ENCODE peak calls at places on chromosomes 4 and X, in ten cellular contexts. M is breast epithelium, L is SK-N-SH, H is HCT116, J is GM12878, I is stomach, Z is K562, Q is HepG2, Y is prostate gland, P is esophagus muscularis mucosa. D is an unnamed sample.

GRCh38 chr4:174521800-174522182 is 497 bp downstream of the HPGD start:
- DNase-seq in P (no peak), J (no peak), Y (peak), I (peak), Z (peak), H (no peak), Q (no peak), M (no peak), L (peak), D (peak)

GRCh38 chrX:64218023-64218422 is 12.4 kb downstream of the ASB12 start:
- DNase-seq in I (no peak), M (no peak), Z (no peak), L (no peak), P (peak), H (no peak), Q (no peak), Y (no peak), J (no peak), D (no peak)

GRCh38 chr4:22063613-22064012 is 115.0 kb upstream of the KCNIP4 start:
- DNase-seq in P (no peak), H (no peak), J (no peak), Q (no peak), Z (no peak), L (no peak), M (no peak), Y (no peak), I (no peak), D (no peak)

GRCh38 chr4:83572848-83573247 is 36.9 kb downstream of the GPAT3 start:
- DNase-seq in H (no peak), Y (no peak), Z (no peak), L (no peak), P (no peak), M (no peak), I (no peak), Q (no peak), J (no peak), D (no peak)

GRCh38 chr4:174460684-174461083 is 61.6 kb downstream of the HPGD start:
- DNase-seq in Q (no peak), Y (no peak), L (no peak), J (no peak), M (no peak), P (no peak), H (no peak), I (no peak), Z (no peak), D (no peak)

GRCh38 chrX:110418220-110418856 is 59.7 kb downstream of the RTL9 start:
- DNase-seq in P (no peak), J (no peak), Q (no peak), I (peak), M (no peak), Y (no peak), Z (peak), L (peak), H (no peak), D (no peak)

GRCh38 chrX:68762649-68763268 is 66.1 kb upstream of the EFNB1 start:
- DNase-seq in M (no peak), H (no peak), Y (no peak), Z (no peak), J (no peak), P (no peak), L (no peak), Q (no peak), I (no peak), D (no peak)

GRCh38 chr4:37890501-37891220 is at the start of gene TBC1D1:
- DNase-seq in L (peak), M (peak), I (peak), J (no peak), Z (no peak), P (no peak), Q (no peak), H (no peak), Y (peak), D (peak)

GRCh38 chr4:15006416-15007024 is 4.2 kb downstream of the CPEB2 start:
- DNase-seq in J (no peak), Z (peak), P (no peak), L (no peak), H (no peak), M (no peak), I (no peak), Q (no peak), Y (no peak), D (no peak)

DNA sequence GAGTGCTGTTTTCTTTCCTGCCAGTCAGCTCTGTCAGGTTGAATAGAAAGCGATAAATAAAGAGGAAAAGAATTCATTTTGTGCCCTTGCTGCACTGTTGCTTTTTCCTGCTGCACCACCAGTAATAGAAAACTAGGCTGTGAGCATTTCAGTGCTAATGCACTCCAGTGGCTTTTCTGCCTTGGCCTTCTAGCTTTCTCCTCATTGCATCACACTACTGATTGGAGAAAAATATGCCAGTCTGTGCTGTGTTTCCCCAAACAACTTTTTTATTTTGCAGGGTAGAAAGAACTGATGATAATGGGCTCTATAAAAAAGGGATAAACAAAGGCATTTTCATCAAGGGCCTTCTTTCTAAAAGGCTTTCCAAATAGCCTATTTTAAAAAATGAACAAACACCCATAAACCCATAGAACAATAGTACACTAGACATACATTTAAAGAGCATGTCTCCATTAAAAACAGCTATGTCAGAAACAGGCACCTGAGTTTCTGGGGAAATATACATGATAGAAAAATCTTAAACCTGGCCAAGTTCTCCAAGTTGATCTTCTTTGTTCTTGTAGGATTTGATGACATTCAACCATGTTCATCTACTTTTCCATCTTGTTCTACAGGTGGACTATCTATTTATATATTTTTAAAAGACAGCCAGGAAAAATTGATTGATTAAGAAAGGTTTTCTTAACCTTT is 86.3 kb downstream of the GPRIN3 start:
- DNase-seq in Q (no peak), L (no peak), J (no peak), Y (no peak), M (no peak), Z (no peak), H (peak), P (no peak), I (no peak), D (no peak)
- TF ChIP-seq POLR2AphosphoS5 in Q (no peak), L (no peak), J (no peak), Y (no peak), M (no peak), Z (no peak), H (no peak), P (no peak), I (no peak), D (no peak)

DNA sequence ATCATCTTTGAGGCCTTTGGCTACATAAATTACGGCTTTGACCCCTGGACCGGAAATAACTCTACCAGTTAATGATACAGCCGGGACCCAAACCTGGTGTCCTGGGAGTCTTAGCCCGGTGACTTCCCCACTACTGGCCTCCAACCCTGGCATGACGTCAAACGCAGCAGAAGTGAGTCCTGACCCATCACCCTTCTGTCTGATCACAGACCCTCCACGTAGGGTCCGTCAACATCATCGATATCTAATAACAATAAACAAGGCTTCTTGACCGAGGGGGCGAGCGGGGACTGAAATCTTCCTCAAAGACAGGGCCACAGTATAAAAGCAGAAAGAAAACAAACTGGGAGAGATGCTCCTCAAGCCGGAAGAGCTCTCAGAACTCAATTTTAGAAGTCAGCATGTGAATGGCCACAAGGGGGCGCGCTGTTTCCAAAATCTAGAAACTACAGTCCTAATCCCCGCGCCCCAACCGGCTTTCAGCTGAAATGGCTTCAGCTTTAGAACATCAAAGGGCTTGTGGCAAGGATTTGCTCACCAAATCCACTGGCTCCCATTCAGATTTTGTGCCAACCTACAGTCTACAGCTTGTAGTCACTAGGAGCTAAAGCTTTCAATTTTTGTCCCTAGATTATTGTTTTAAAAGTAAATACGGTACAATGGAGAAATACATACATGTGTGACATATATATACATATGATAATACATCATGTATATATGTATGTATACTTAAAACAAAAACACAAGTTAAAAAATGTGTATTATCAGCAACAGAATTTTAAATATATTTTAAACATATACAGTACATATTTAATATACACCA is 46.4 kb upstream of the ENPP6 start:
- DNase-seq in Y (peak), P (peak), J (no peak), M (peak), H (peak), Q (peak), Z (peak), I (peak), L (peak), D (peak)
- TF ChIP-seq CTCF in Y (peak), P (peak), J (peak), M (peak), H (peak), Q (peak), Z (peak), I (peak), L (peak), D (peak)

GRCh38 chrX:55111578-55112254 is 22.9 kb downstream of the PAGE2 start:
- DNase-seq in H (no peak), Y (no peak), P (no peak), Z (no peak), I (no peak), M (no peak), J (no peak), Q (peak), L (no peak), D (no peak)
- TF ChIP-seq POLR2AphosphoS5 in H (no peak), Y (no peak), P (no peak), Z (no peak), I (no peak), M (no peak), J (no peak), Q (no peak), L (no peak), D (no peak)

DNA sequence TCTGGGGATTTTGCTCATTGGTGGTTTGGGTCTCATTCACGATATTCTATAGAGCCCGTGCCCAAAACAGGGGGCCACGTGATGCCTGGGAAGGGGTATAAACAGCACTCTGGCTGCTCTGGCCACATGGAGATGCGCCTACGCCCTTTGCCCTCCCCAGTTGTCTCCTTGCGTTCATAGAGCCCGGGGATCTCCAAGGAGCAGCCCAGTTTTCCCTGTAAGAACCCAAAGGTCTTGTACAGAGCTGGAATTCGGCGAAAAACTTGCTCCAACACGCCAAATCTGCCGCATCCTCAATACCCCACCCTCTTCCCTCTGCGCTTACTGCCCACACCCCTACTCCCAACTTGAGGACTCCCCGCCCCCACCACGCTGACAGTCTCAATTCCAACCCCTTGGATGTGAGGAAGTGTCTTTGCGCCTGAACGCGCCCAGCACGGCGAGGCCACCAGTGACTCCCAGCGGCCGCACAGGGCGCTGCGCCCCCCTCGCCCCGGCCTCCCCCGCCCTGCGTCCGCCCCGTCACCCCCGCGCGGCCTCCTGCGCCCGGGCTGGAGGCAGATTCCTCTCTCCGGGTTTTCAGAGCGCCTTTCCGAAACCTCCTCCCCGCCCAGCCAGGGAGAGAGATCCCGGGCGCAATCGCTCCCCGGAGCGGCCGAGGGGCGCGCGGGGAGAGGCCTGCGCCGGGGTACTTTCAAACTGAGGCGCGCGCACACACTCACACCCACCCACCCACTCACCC is at the start of gene NHS:
- DNase-seq in J (no peak), P (peak), Q (no peak), Z (peak), I (peak), M (peak), L (peak), H (peak), Y (peak), D (peak)
- TF ChIP-seq CTCF in J (no peak), P (peak), Q (no peak), Z (peak), I (peak), M (no peak), L (peak), H (peak), Y (peak), D (peak)

GRCh38 chrX:357693-358471 is 28.8 kb downstream of the PPP2R3B start:
- DNase-seq in H (no peak), P (no peak), Z (no peak), Y (no peak), L (no peak), Q (no peak), M (no peak), J (no peak), I (no peak), D (no peak)
- TF ChIP-seq POLR2AphosphoS5 in H (no peak), P (no peak), Z (no peak), Y (no peak), L (no peak), Q (no peak), M (no peak), J (no peak), I (no peak), D (no peak)

GRCh38 chr4:108978066-108978465 is 215.2 kb upstream of the ETNPPL start:
- DNase-seq in L (no peak), I (no peak), Q (no peak), Y (no peak), J (no peak), M (no peak), P (no peak), Z (no peak), H (no peak), D (no peak)

GRCh38 chr4:108979754-108980153 is 216.9 kb upstream of the ETNPPL start:
- DNase-seq in Z (no peak), L (no peak), H (no peak), Y (no peak), J (no peak), Q (no peak), I (no peak), P (no peak), M (no peak), D (no peak)

GRCh38 chr4:108982786-108983185 is 219.9 kb upstream of the ETNPPL start:
- DNase-seq in I (no peak), J (no peak), Y (no peak), P (no peak), Z (no peak), M (no peak), L (no peak), Q (no peak), H (no peak), D (no peak)

GRCh38 chr4:108982359-108982758 is 219.5 kb upstream of the ETNPPL start:
- DNase-seq in L (no peak), Q (no peak), M (no peak), Y (no peak), I (no peak), H (no peak), J (no peak), Z (no peak), P (no peak), D (no peak)

GRCh38 chr4:108980455-108981239 is 217.8 kb upstream of the ETNPPL start:
- DNase-seq in I (no peak), Y (no peak), Q (no peak), J (no peak), Z (no peak), L (no peak), P (no peak), H (no peak), M (no peak), D (no peak)
- TF ChIP-seq CTCF in I (no peak), Y (no peak), Q (no peak), J (no peak), Z (no peak), L (no peak), P (no peak), H (no peak), M (no peak), D (no peak)

GRCh38 chr4:103097112-103097511 is 2.5 kb downstream of the BDH2 start:
- DNase-seq in I (no peak), M (no peak), Y (no peak), H (no peak), J (no peak), Z (no peak), L (no peak), P (no peak), Q (no peak), D (no peak)

GRCh38 chr4:103098746-103099421 is 750 bp downstream of the BDH2 start:
- DNase-seq in M (no peak), H (no peak), Y (no peak), P (no peak), I (no peak), J (no peak), Q (no peak), L (no peak), Z (no peak), D (no peak)

GRCh38 chr4:103100691-103101090 is 1.1 kb upstream of the BDH2 start:
- DNase-seq in Q (no peak), Z (no peak), Y (no peak), I (no peak), J (no peak), M (no peak), P (no peak), L (no peak), H (no peak), D (no peak)

GRCh38 chr4:103098331-103098730 is 1.3 kb downstream of the BDH2 start:
- DNase-seq in Y (no peak), L (no peak), J (no peak), M (no peak), P (no peak), Z (no peak), I (no peak), H (no peak), Q (no peak), D (no peak)

GRCh38 chr4:103099691-103100392 is at the start of gene BDH2:
- DNase-seq in P (no peak), M (peak), H (peak), Q (peak), Y (peak), J (peak), L (peak), I (peak), Z (peak), D (peak)
- TF ChIP-seq POLR2AphosphoS5 in P (peak), M (no peak), H (peak), Q (peak), Y (peak), J (peak), L (peak), I (peak), Z (no peak), D (peak)

DNA sequence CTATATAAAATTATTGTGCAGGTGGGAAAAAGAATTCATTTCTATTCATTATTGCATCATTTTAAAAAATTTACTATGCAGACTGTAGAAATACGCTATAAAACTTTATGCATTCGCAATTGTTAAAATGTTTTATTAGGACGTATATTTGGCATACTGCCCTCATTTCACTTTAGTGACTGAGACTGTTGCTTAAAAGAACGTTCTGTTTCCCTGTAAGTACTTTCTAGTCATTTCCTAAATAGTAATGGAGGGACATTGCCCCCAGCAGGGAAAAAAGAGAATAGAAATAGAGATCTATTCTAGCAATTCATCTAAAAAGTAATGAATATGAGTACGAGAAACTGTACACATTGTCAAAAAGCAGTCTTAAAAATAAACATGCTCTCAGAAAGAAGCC is 1295.8 kb upstream of the TENM3 start:
- DNase-seq in Z (no peak), H (peak), J (no peak), P (no peak), Y (no peak), M (no peak), Q (no peak), I (no peak), L (peak), D (no peak)
- TF ChIP-seq CTCF in Z (no peak), H (peak), J (no peak), P (no peak), Y (no peak), M (no peak), Q (no peak), I (no peak), L (peak), D (no peak)

GRCh38 chr4:156961241-156962068 is 10.1 kb downstream of the PDGFC start:
- DNase-seq in M (no peak), Y (no peak), J (no peak), P (no peak), I (no peak), L (no peak), Z (no peak), Q (no peak), H (no peak), D (no peak)
- TF ChIP-seq POLR2AphosphoS5 in M (no peak), Y (no peak), J (no peak), P (no peak), I (no peak), L (no peak), Z (no peak), Q (no peak), H (no peak), D (no peak)

DNA sequence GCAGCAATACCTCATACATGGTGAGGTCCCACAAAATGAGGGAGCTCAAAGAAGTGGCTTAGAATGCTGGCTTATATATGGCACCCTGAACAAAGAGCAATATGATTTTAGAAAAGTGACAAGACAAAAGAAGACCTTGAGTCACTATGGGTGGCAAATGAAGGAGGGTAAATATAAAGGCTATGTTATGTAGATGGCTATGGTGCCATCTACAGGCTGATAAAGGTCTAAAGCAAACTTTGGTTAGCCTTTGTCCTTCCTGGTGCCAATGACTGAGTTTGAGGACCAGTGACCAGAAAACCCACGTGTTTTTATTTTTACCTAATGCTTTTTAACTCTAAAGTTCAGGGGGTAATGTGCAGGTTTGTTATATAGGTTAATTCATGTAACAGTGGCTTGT is 151.8 kb downstream of the CCNG2 start:
- DNase-seq in J (no peak), I (no peak), H (peak), Z (peak), L (peak), M (no peak), Y (no peak), P (no peak), Q (peak), D (no peak)
- TF ChIP-seq CTCF in J (peak), I (peak), H (peak), Z (peak), L (peak), M (no peak), Y (peak), P (no peak), Q (peak), D (no peak)

D was measured in transverse colon.